ENCODE peak calls at places on chromosomes 5 and 9, in seven cellular contexts. S, L, B, F, R, C and Q are unnamed samples.

GRCh38 chr5:2175842-2176404 is 293.2 kb upstream of the IRX4 start:
- DNase-seq in S (no peak), L (no peak), B (peak; percentile 68), F (no peak), R (no peak), C (no peak), Q (no peak)

GRCh38 chr5:176545737-176546509 is 3.2 kb upstream of the CDHR2 start:
- DNase-seq in S (no peak), L (peak; percentile 98), B (peak; percentile 68), F (no peak), R (no peak), C (no peak), Q (no peak)

GRCh38 chr5:145495741-145496140 is 339.4 kb downstream of the PRELID2 start:
- DNase-seq in S (no peak), L (peak; percentile 72), B (no peak), F (no peak), R (peak; percentile 89), C (peak; percentile 94), Q (no peak)

GRCh38 chr9:28688172-28688571 is 1114.9 kb upstream of the C9orf72 start:
- DNase-seq in S (no peak), L (no peak), B (no peak), F (no peak), R (no peak), C (no peak), Q (no peak)

GRCh38 chr9:129697956-129698757 is 32.7 kb downstream of the PRRX2 start:
- DNase-seq in S (peak; percentile 61), L (no peak), B (no peak), F (no peak), R (no peak), C (no peak), Q (peak; percentile 89)

GRCh38 chr9:61668846-61669245 is 479.0 kb downstream of the SPATA31A7 start:
- DNase-seq in S (no peak), L (no peak), B (peak; percentile 30), F (no peak), R (no peak), C (no peak), Q (peak; percentile 30)

GRCh38 chr9:104780796-104781395 is 17.0 kb downstream of the NIPSNAP3B start:
- DNase-seq in S (no peak), L (peak; percentile 13), B (no peak), F (no peak), R (peak; percentile 16), C (peak; percentile 32), Q (no peak)

GRCh38 chr9:90095682-90096081 is 490.9 kb downstream of the GADD45G start:
- DNase-seq in S (peak; percentile 54), L (peak; percentile 50), B (peak; percentile 81), F (no peak), R (no peak), C (no peak), Q (no peak)

GRCh38 chr5:108637110-108637509 is 110.6 kb upstream of the FER start:
- DNase-seq in S (no peak), L (no peak), B (no peak), F (no peak), R (no peak), C (peak; percentile 62), Q (no peak)

GRCh38 chr5:144698454-144698853 is 527.8 kb downstream of the KCTD16 start:
- DNase-seq in S (no peak), L (no peak), B (no peak), F (no peak), R (no peak), C (peak; percentile 24), Q (no peak)

GRCh38 chr5:77208507-77209163 is 1.8 kb upstream of the PDE8B start:
- DNase-seq in S (no peak), L (no peak), B (no peak), F (no peak), R (no peak), C (no peak), Q (no peak)

GRCh38 chr5:142866563-142867275 is 96.5 kb downstream of the ARHGAP26 start:
- DNase-seq in S (peak; percentile 84), L (peak; percentile 88), B (no peak), F (peak; percentile 28), R (peak; percentile 67), C (peak; percentile 73), Q (no peak)

GRCh38 chr5:146565764-146566163 is 49.8 kb upstream of the GPR151 start:
- DNase-seq in S (peak; percentile 89), L (peak; percentile 38), B (no peak), F (peak; percentile 53), R (peak; percentile 63), C (peak; percentile 52), Q (no peak)

DNA sequence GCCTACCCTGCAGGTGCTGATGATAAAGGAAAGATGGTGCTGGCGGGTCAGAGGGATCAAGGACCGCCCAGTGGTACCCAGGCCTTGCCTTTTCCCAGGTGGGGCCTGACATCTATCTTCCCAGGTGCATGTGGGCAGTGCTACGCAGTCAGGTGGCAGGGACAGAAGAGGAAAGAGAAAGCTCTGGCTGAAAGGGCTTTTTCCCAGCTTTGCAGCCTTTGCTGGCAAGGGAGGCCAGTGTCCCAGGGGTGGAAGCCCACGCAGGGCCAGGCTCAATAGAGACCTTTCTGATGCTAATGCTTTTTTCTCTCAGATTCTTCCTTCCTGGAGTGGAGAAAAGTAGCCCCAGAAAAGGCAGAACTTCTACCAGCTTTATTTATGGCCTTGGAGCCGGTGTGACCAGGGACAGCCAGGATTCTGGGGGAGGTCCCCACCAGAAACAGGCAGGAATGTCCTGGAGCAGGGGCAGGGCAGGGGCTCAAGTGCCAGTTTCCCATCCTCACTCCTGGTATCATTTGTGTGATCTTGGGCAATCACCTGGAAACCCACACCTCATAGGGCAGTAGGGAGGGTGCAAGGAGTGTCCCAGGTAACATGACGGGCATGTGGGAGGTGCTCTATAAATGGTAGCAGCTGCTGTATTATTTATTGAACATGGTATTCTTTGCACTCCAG is 36.9 kb downstream of the FABP6 start:
- DNase-seq in S (peak; percentile 63), L (no peak), B (no peak), F (no peak), R (no peak), C (no peak), Q (no peak)
- H3K4me1 ChIP-seq in S (peaks cover 18% of the 10 kb centered on the region), L (peaks cover 6% of the 10 kb centered on the region), B (no peaks in the 10 kb centered on the region), F (no peaks in the 10 kb centered on the region), R (no peaks in the 10 kb centered on the region), C (peaks cover 24% of the 10 kb centered on the region), Q (peaks cover 18% of the 10 kb centered on the region)

GRCh38 chr5:93221-93980 is 1.4 kb downstream of the PLEKHG4B start:
- DNase-seq in S (no peak), L (no peak), B (no peak), F (no peak), R (no peak), C (no peak), Q (peak; percentile 6)

GRCh38 chr5:95241-95980 is 3.4 kb downstream of the PLEKHG4B start:
- DNase-seq in S (no peak), L (no peak), B (no peak), F (no peak), R (no peak), C (no peak), Q (peak; percentile 50)

GRCh38 chr5:92391-93220 is 638 bp downstream of the PLEKHG4B start:
- DNase-seq in S (no peak), L (no peak), B (no peak), F (no peak), R (no peak), C (no peak), Q (no peak)

GRCh38 chr5:91556-92263 is at the start of gene PLEKHG4B:
- DNase-seq in S (peak; percentile 95), L (no peak), B (no peak), F (no peak), R (no peak), C (no peak), Q (peak; percentile 74)

GRCh38 chr5:94113-94892 is 2.3 kb downstream of the PLEKHG4B start:
- DNase-seq in S (no peak), L (no peak), B (no peak), F (no peak), R (no peak), C (no peak), Q (no peak)
- H3K27me3 ChIP-seq in S (peaks cover 87% of the 10 kb centered on the region), L (peaks cover 16% of the 10 kb centered on the region), B (peaks cover 6% of the 10 kb centered on the region), F (peaks cover 15% of the 10 kb centered on the region), R (peaks cover 47% of the 10 kb centered on the region), C (peaks cover 56% of the 10 kb centered on the region), Q (peaks cover 85% of the 10 kb centered on the region)

GRCh38 chr5:179820483-179821297 is at the start of gene SQSTM1:
- DNase-seq in S (peak; percentile 90), L (peak; percentile 80), B (peak; percentile 93), F (peak; percentile 74), R (no peak), C (peak; percentile 74), Q (peak; percentile 87)

GRCh38 chr5:179821298-179822058 is 773 bp downstream of the SQSTM1 start:
- DNase-seq in S (peak; percentile 94), L (peak; percentile 95), B (peak; percentile 99), F (peak; percentile 87), R (peak; percentile 81), C (peak; percentile 90), Q (peak; percentile 98)

GRCh38 chr5:179823937-179824744 is 3.4 kb downstream of the SQSTM1 start:
- DNase-seq in S (no peak), L (no peak), B (peak; percentile 75), F (peak; percentile 9), R (no peak), C (no peak), Q (no peak)

GRCh38 chr5:179822059-179822432 is 1.3 kb downstream of the SQSTM1 start:
- DNase-seq in S (no peak), L (no peak), B (no peak), F (no peak), R (no peak), C (no peak), Q (no peak)

GRCh38 chr5:179822444-179822990 is 1.8 kb downstream of the SQSTM1 start:
- DNase-seq in S (peak; percentile 51), L (no peak), B (peak; percentile 71), F (peak; percentile 14), R (no peak), C (no peak), Q (no peak)
- H3K4me1 ChIP-seq in S (peaks cover 22% of the 10 kb centered on the region), L (peaks cover 14% of the 10 kb centered on the region), B (peaks cover 34% of the 10 kb centered on the region), F (peaks cover 41% of the 10 kb centered on the region), R (peaks cover 52% of the 10 kb centered on the region), C (peaks cover 39% of the 10 kb centered on the region), Q (peaks cover 76% of the 10 kb centered on the region)

GRCh38 chr9:21965401-21965951 is 28.7 kb downstream of the CDKN2A start:
- DNase-seq in S (peak; percentile 89), L (peak; percentile 63), B (peak; percentile 83), F (peak; percentile 36), R (no peak), C (peak; percentile 77), Q (no peak)
- H3K27me3 ChIP-seq in S (peaks cover 98% of the 10 kb centered on the region), L (peaks cover 51% of the 10 kb centered on the region), B (peaks cover 27% of the 10 kb centered on the region), F (peaks cover 69% of the 10 kb centered on the region), R (no peaks in the 10 kb centered on the region), C (peaks cover 36% of the 10 kb centered on the region), Q (peaks cover 77% of the 10 kb centered on the region)